ENCODE peak calls at places on chromosomes 6 and 20, in eight cellular contexts. S is mucosa of gallbladder; G is Peyer's patch; K is NCI-H1105; P is psoas muscle; I is stimulated activated CD8-positive, alpha-beta memory T cell treated with anti-CD3 and anti-CD28 coated beads, Interleukin-4, amount 100 ng/mL, for 24 hours; A is GM03348; L is HTR-8/SVneo. W is an unnamed sample.

GRCh38 chr6:153101461-153101860 is 29.6 kb downstream of the RGS17 start:
- DNase-seq in S (no peak), G (no peak), K (no peak), P (no peak), I (no peak), A (no peak), L (no peak), W (no peak)

GRCh38 chr6:53067307-53067706 is 2.1 kb downstream of the FBXO9 start:
- DNase-seq in S (no peak), G (no peak), K (no peak), P (no peak), I (no peak), A (peak; percentile 8), L (no peak), W (no peak)

GRCh38 chr20:35885212-35885611 is 69.1 kb downstream of the SCAND1 start:
- DNase-seq in S (no peak), G (no peak), K (no peak), P (no peak), I (no peak), A (no peak), L (no peak), W (no peak)

GRCh38 chr6:108798672-108799355 is 49.4 kb upstream of the ARMC2 start:
- DNase-seq in S (peak; percentile 43), G (peak; percentile 83), K (no peak), P (peak; percentile 24), I (peak; percentile 22), A (no peak), L (no peak), W (no peak)

GRCh38 chr6:112040933-112041332 is 13.0 kb upstream of the CCN6 start:
- DNase-seq in S (no peak), G (no peak), K (no peak), P (no peak), I (no peak), A (no peak), L (no peak), W (no peak)

GRCh38 chr6:163335671-163336545 is 78.6 kb upstream of the QKI start:
- DNase-seq in S (peak; percentile 35), G (no peak), K (no peak), P (peak; percentile 81), I (no peak), A (no peak), L (no peak), W (peak; percentile 56)

GRCh38 chr6:145235207-145235606 is 500.1 kb downstream of the EPM2A start:
- DNase-seq in S (no peak), G (no peak), K (no peak), P (no peak), I (no peak), A (no peak), L (no peak), W (no peak)

GRCh38 chr6:44667668-44668390 is 280.3 kb downstream of the CDC5L start:
- DNase-seq in S (no peak), G (peak; percentile 70), K (no peak), P (no peak), I (peak; percentile 10), A (no peak), L (no peak), W (no peak)

GRCh38 chr6:140168365-140168764 is 793.9 kb upstream of the CITED2 start:
- DNase-seq in S (no peak), G (no peak), K (no peak), P (no peak), I (no peak), A (no peak), L (no peak), W (no peak)